ENCODE peak calls at places on chromosomes 6 and 20, in eight cellular contexts. I, A, Q, L, R, H, M and U are unnamed samples.

GRCh38 chr6:11584264-11584663 is 46.7 kb downstream of the TMEM170B start:
- DNase-seq in I (no peak), A (no peak), Q (no peak), L (no peak), R (peak; percentile 3), H (peak; percentile 21), M (no peak), U (no peak)

GRCh38 chr6:53811082-53811481 is 16.3 kb downstream of the LRRC1 start:
- DNase-seq in I (no peak), A (no peak), Q (no peak), L (no peak), R (no peak), H (no peak), M (no peak), U (no peak)

GRCh38 chr20:10667560-10668167 is 6.1 kb downstream of the JAG1 start:
- DNase-seq in I (no peak), A (no peak), Q (no peak), L (no peak), R (no peak), H (no peak), M (no peak), U (no peak)

GRCh38 chr6:113858605-113859348 is 1.6 kb downstream of the MARCKS start:
- DNase-seq in I (peak; percentile 90), A (peak; percentile 71), Q (peak; percentile 91), L (peak; percentile 76), R (peak; percentile 93), H (peak; percentile 94), M (peak; percentile 86), U (peak; percentile 74)

GRCh38 chr6:89693207-89693606 is 54.7 kb upstream of the LYRM2 start:
- DNase-seq in I (no peak), A (no peak), Q (no peak), L (no peak), R (no peak), H (no peak), M (no peak), U (no peak)

GRCh38 chr20:62453186-62453808 is 22.5 kb downstream of the GATA5 start:
- DNase-seq in I (no peak), A (no peak), Q (no peak), L (no peak), R (no peak), H (no peak), M (no peak), U (no peak)

GRCh38 chr20:58864346-58864745 is 11.8 kb downstream of the GNAS start:
- DNase-seq in I (no peak), A (no peak), Q (no peak), L (no peak), R (no peak), H (no peak), M (no peak), U (no peak)

GRCh38 chr6:37182736-37183590 is 13.0 kb downstream of the PIM1 start:
- DNase-seq in I (no peak), A (no peak), Q (peak; percentile 73), L (no peak), R (no peak), H (peak; percentile 93), M (no peak), U (no peak)

GRCh38 chr6:33312361-33313104 is 1.3 kb downstream of the TAPBP start:
- DNase-seq in I (no peak), A (peak; percentile 22), Q (peak; percentile 83), L (peak; percentile 76), R (peak; percentile 60), H (peak; percentile 95), M (peak; percentile 82), U (no peak)

GRCh38 chr6:71420693-71421328 is 132.2 kb downstream of the OGFRL1 start:
- DNase-seq in I (peak; percentile 84), A (peak; percentile 22), Q (peak; percentile 97), L (peak; percentile 94), R (peak; percentile 95), H (peak; percentile 57), M (peak; percentile 97), U (peak; percentile 78)

GRCh38 chr20:60867589-60867988 is 384.5 kb upstream of the CDH4 start:
- DNase-seq in I (no peak), A (no peak), Q (no peak), L (no peak), R (no peak), H (no peak), M (no peak), U (no peak)

GRCh38 chr6:34809914-34810882 is 18.3 kb downstream of the BLTP3A start:
- DNase-seq in I (no peak), A (no peak), Q (no peak), L (no peak), R (no peak), H (no peak), M (no peak), U (no peak)

GRCh38 chr6:11162262-11162661 is 50.7 kb upstream of the ERVFRD-1 start:
- DNase-seq in I (no peak), A (no peak), Q (no peak), L (no peak), R (no peak), H (no peak), M (no peak), U (no peak)

GRCh38 chr6:148700047-148700712 is 46.6 kb upstream of the UST start:
- DNase-seq in I (no peak), A (no peak), Q (no peak), L (peak; percentile 58), R (peak; percentile 87), H (no peak), M (no peak), U (no peak)